ENCODE peak calls at places on chromosomes 6 and 20, in five cellular contexts. One of them, this sample, is unnamed.

GRCh38 chr6:4008324-4009047 is 70.5 kb downstream of the FAM217A start:
- DNase-seq in cardiac muscle cell: peak; percentile 35
- DNase-seq in stimulated activated CD4-positive, alpha-beta T cell treated with anti-CD3 and anti-CD28 coated beads, Interleukin-2, amount 100 ng/mL, for 4 hours: no peak
- DNase-seq in Karpas-422: peak; percentile 74
- DNase-seq in tibial nerve: no peak
- DNase-seq in this sample: no peak

GRCh38 chr6:36463686-36464085 is 20.9 kb downstream of the KCTD20 start:
- DNase-seq in cardiac muscle cell: no peak
- DNase-seq in stimulated activated CD4-positive, alpha-beta T cell treated with anti-CD3 and anti-CD28 coated beads, Interleukin-2, amount 100 ng/mL, for 4 hours: no peak
- DNase-seq in Karpas-422: no peak
- DNase-seq in tibial nerve: no peak
- DNase-seq in this sample: no peak

GRCh38 chr6:108989700-108990099 is 104.9 kb downstream of the SESN1 start:
- DNase-seq in cardiac muscle cell: no peak
- DNase-seq in stimulated activated CD4-positive, alpha-beta T cell treated with anti-CD3 and anti-CD28 coated beads, Interleukin-2, amount 100 ng/mL, for 4 hours: no peak
- DNase-seq in Karpas-422: no peak
- DNase-seq in tibial nerve: no peak
- DNase-seq in this sample: no peak

GRCh38 chr20:38420232-38421085 is 14.7 kb downstream of the SNHG17 start:
- DNase-seq in cardiac muscle cell: no peak
- DNase-seq in stimulated activated CD4-positive, alpha-beta T cell treated with anti-CD3 and anti-CD28 coated beads, Interleukin-2, amount 100 ng/mL, for 4 hours: no peak
- DNase-seq in Karpas-422: no peak
- DNase-seq in tibial nerve: no peak
- DNase-seq in this sample: peak; percentile 53

GRCh38 chr6:106241498-106241897 is 84.1 kb downstream of the ATG5 start:
- DNase-seq in cardiac muscle cell: no peak
- DNase-seq in stimulated activated CD4-positive, alpha-beta T cell treated with anti-CD3 and anti-CD28 coated beads, Interleukin-2, amount 100 ng/mL, for 4 hours: no peak
- DNase-seq in Karpas-422: no peak
- DNase-seq in tibial nerve: no peak
- DNase-seq in this sample: no peak

GRCh38 chr6:35160642-35161041 is 19.5 kb upstream of the TCP11 start:
- DNase-seq in cardiac muscle cell: no peak
- DNase-seq in stimulated activated CD4-positive, alpha-beta T cell treated with anti-CD3 and anti-CD28 coated beads, Interleukin-2, amount 100 ng/mL, for 4 hours: no peak
- DNase-seq in Karpas-422: no peak
- DNase-seq in tibial nerve: no peak
- DNase-seq in this sample: peak; percentile 28

GRCh38 chr20:24465730-24466129 is 3.7 kb upstream of the SYNDIG1 start:
- DNase-seq in cardiac muscle cell: no peak
- DNase-seq in stimulated activated CD4-positive, alpha-beta T cell treated with anti-CD3 and anti-CD28 coated beads, Interleukin-2, amount 100 ng/mL, for 4 hours: no peak
- DNase-seq in Karpas-422: no peak
- DNase-seq in tibial nerve: no peak
- DNase-seq in this sample: no peak

GRCh38 chr20:38043512-38044300 is 10.2 kb downstream of the RPRD1B start:
- DNase-seq in cardiac muscle cell: no peak
- DNase-seq in stimulated activated CD4-positive, alpha-beta T cell treated with anti-CD3 and anti-CD28 coated beads, Interleukin-2, amount 100 ng/mL, for 4 hours: peak; percentile 23
- DNase-seq in Karpas-422: no peak
- DNase-seq in tibial nerve: no peak
- DNase-seq in this sample: no peak

GRCh38 chr6:56370127-56370540 is 122.8 kb upstream of the COL21A1 start:
- DNase-seq in cardiac muscle cell: peak; percentile 52
- DNase-seq in stimulated activated CD4-positive, alpha-beta T cell treated with anti-CD3 and anti-CD28 coated beads, Interleukin-2, amount 100 ng/mL, for 4 hours: no peak
- DNase-seq in Karpas-422: no peak
- DNase-seq in tibial nerve: peak; percentile 33
- DNase-seq in this sample: peak; percentile 86

GRCh38 chr20:42483694-42484303 is 705.9 kb downstream of the PTPRT start:
- DNase-seq in cardiac muscle cell: peak; percentile 53
- DNase-seq in stimulated activated CD4-positive, alpha-beta T cell treated with anti-CD3 and anti-CD28 coated beads, Interleukin-2, amount 100 ng/mL, for 4 hours: no peak
- DNase-seq in Karpas-422: peak; percentile 91
- DNase-seq in tibial nerve: no peak
- DNase-seq in this sample: no peak

GRCh38 chr6:112218563-112218962 is 35.8 kb downstream of the LAMA4 start:
- DNase-seq in cardiac muscle cell: peak; percentile 19
- DNase-seq in stimulated activated CD4-positive, alpha-beta T cell treated with anti-CD3 and anti-CD28 coated beads, Interleukin-2, amount 100 ng/mL, for 4 hours: no peak
- DNase-seq in Karpas-422: no peak
- DNase-seq in tibial nerve: peak; percentile 56
- DNase-seq in this sample: no peak

GRCh38 chr6:136326038-136326561 is 36.5 kb upstream of the BCLAF1 start:
- DNase-seq in cardiac muscle cell: peak; percentile 23
- DNase-seq in stimulated activated CD4-positive, alpha-beta T cell treated with anti-CD3 and anti-CD28 coated beads, Interleukin-2, amount 100 ng/mL, for 4 hours: no peak
- DNase-seq in Karpas-422: no peak
- DNase-seq in tibial nerve: no peak
- DNase-seq in this sample: no peak

GRCh38 chr20:52747736-52748135 is 224.4 kb upstream of the TSHZ2 start:
- DNase-seq in cardiac muscle cell: peak; percentile 35
- DNase-seq in stimulated activated CD4-positive, alpha-beta T cell treated with anti-CD3 and anti-CD28 coated beads, Interleukin-2, amount 100 ng/mL, for 4 hours: no peak
- DNase-seq in Karpas-422: no peak
- DNase-seq in tibial nerve: no peak
- DNase-seq in this sample: no peak

GRCh38 chr20:49889245-49889942 is 25.9 kb downstream of the SPATA2 start:
- DNase-seq in cardiac muscle cell: no peak
- DNase-seq in stimulated activated CD4-positive, alpha-beta T cell treated with anti-CD3 and anti-CD28 coated beads, Interleukin-2, amount 100 ng/mL, for 4 hours: no peak
- DNase-seq in Karpas-422: no peak
- DNase-seq in tibial nerve: no peak
- DNase-seq in this sample: no peak

GRCh38 chr6:14144678-14145113 is 27.1 kb downstream of the CD83 start:
- DNase-seq in cardiac muscle cell: peak; percentile 75
- DNase-seq in stimulated activated CD4-positive, alpha-beta T cell treated with anti-CD3 and anti-CD28 coated beads, Interleukin-2, amount 100 ng/mL, for 4 hours: peak; percentile 63
- DNase-seq in Karpas-422: peak; percentile 84
- DNase-seq in tibial nerve: no peak
- DNase-seq in this sample: no peak

GRCh38 chr6:5981274-5982026 is 25.3 kb downstream of the NRN1 start:
- DNase-seq in cardiac muscle cell: no peak
- DNase-seq in stimulated activated CD4-positive, alpha-beta T cell treated with anti-CD3 and anti-CD28 coated beads, Interleukin-2, amount 100 ng/mL, for 4 hours: no peak
- DNase-seq in Karpas-422: no peak
- DNase-seq in tibial nerve: no peak
- DNase-seq in this sample: no peak

GRCh38 chr20:21503345-21503744 is 10.5 kb downstream of the NKX2-2 start:
- DNase-seq in cardiac muscle cell: no peak
- DNase-seq in stimulated activated CD4-positive, alpha-beta T cell treated with anti-CD3 and anti-CD28 coated beads, Interleukin-2, amount 100 ng/mL, for 4 hours: no peak
- DNase-seq in Karpas-422: no peak
- DNase-seq in tibial nerve: no peak
- DNase-seq in this sample: no peak

GRCh38 chr6:43412541-43412940 is 14.8 kb upstream of the ABCC10 start:
- DNase-seq in cardiac muscle cell: no peak
- DNase-seq in stimulated activated CD4-positive, alpha-beta T cell treated with anti-CD3 and anti-CD28 coated beads, Interleukin-2, amount 100 ng/mL, for 4 hours: no peak
- DNase-seq in Karpas-422: no peak
- DNase-seq in tibial nerve: no peak
- DNase-seq in this sample: no peak

GRCh38 chr20:2468581-2469407 is 1.8 kb downstream of the SNRPB start:
- DNase-seq in cardiac muscle cell: no peak
- DNase-seq in stimulated activated CD4-positive, alpha-beta T cell treated with anti-CD3 and anti-CD28 coated beads, Interleukin-2, amount 100 ng/mL, for 4 hours: no peak
- DNase-seq in Karpas-422: no peak
- DNase-seq in tibial nerve: no peak
- DNase-seq in this sample: no peak

GRCh38 chr6:124795879-124796838 is 166.1 kb upstream of the RNF217 start:
- DNase-seq in cardiac muscle cell: peak; percentile 71
- DNase-seq in stimulated activated CD4-positive, alpha-beta T cell treated with anti-CD3 and anti-CD28 coated beads, Interleukin-2, amount 100 ng/mL, for 4 hours: no peak
- DNase-seq in Karpas-422: peak; percentile 66
- DNase-seq in tibial nerve: no peak
- DNase-seq in this sample: no peak

GRCh38 chr6:135146160-135146920 is 34.8 kb upstream of the MYB start:
- DNase-seq in cardiac muscle cell: no peak
- DNase-seq in stimulated activated CD4-positive, alpha-beta T cell treated with anti-CD3 and anti-CD28 coated beads, Interleukin-2, amount 100 ng/mL, for 4 hours: no peak
- DNase-seq in Karpas-422: no peak
- DNase-seq in tibial nerve: no peak
- DNase-seq in this sample: no peak

GRCh38 chr20:53822534-53822933 is 228.9 kb upstream of the ZNF217 start:
- DNase-seq in cardiac muscle cell: no peak
- DNase-seq in stimulated activated CD4-positive, alpha-beta T cell treated with anti-CD3 and anti-CD28 coated beads, Interleukin-2, amount 100 ng/mL, for 4 hours: no peak
- DNase-seq in Karpas-422: no peak
- DNase-seq in tibial nerve: no peak
- DNase-seq in this sample: no peak

GRCh38 chr6:31879901-31880300 is 1.1 kb upstream of the SLC44A4 start:
- DNase-seq in cardiac muscle cell: no peak
- DNase-seq in stimulated activated CD4-positive, alpha-beta T cell treated with anti-CD3 and anti-CD28 coated beads, Interleukin-2, amount 100 ng/mL, for 4 hours: no peak
- DNase-seq in Karpas-422: no peak
- DNase-seq in tibial nerve: no peak
- DNase-seq in this sample: no peak

GRCh38 chr6:147166360-147166944 is 37.8 kb upstream of the STXBP5 start:
- DNase-seq in cardiac muscle cell: no peak
- DNase-seq in stimulated activated CD4-positive, alpha-beta T cell treated with anti-CD3 and anti-CD28 coated beads, Interleukin-2, amount 100 ng/mL, for 4 hours: no peak
- DNase-seq in Karpas-422: peak; percentile 46
- DNase-seq in tibial nerve: no peak
- DNase-seq in this sample: no peak

This sample was measured in suprapubic skin.